ENCODE peak calls at places on chromosomes 3 and 15, in nine cellular contexts. S is adrenal gland, Q is GM12892, Y is DMS 273 treated with DMSO at 0.1 percent for 48 hours, H is ELR, V is AG20443, D is AG09309, I is activated T-cell treated with anti-CD3 and anti-CD28 coated beads for 1 hour, G is foreskin fibroblast. F is an unnamed sample.

GRCh38 chr3:116929534-116930222 is 220.1 kb downstream of the TUSC7 start:
- DNase-seq in S (peak), Q (no peak), Y (no peak), H (peak), V (no peak), D (no peak), I (no peak), G (no peak), F (no peak)

GRCh38 chr3:197368330-197368729 is 69.9 kb upstream of the DLG1 start:
- DNase-seq in S (no peak), Q (no peak), Y (no peak), H (no peak), V (no peak), D (no peak), I (no peak), G (no peak), F (no peak)

GRCh38 chr15:100849021-100849831 is 30.4 kb upstream of the ALDH1A3 start:
- DNase-seq in S (no peak), Q (peak), Y (no peak), H (peak), V (peak), D (no peak), I (peak), G (peak), F (peak)

GRCh38 chr3:18422972-18423371 is 2.2 kb downstream of the SATB1 start:
- DNase-seq in S (no peak), Q (no peak), Y (no peak), H (no peak), V (no peak), D (no peak), I (no peak), G (no peak), F (no peak)

GRCh38 chr3:46455231-46456115 is 9.2 kb downstream of the LTF start:
- DNase-seq in S (no peak), Q (no peak), Y (no peak), H (no peak), V (no peak), D (no peak), I (no peak), G (no peak), F (no peak)

GRCh38 chr15:77457619-77458265 is 37.1 kb downstream of the HMG20A start:
- DNase-seq in S (no peak), Q (no peak), Y (no peak), H (peak), V (peak), D (no peak), I (no peak), G (peak), F (no peak)

GRCh38 chr3:30112904-30113484 is 493.4 kb upstream of the TGFBR2 start:
- DNase-seq in S (no peak), Q (no peak), Y (peak), H (peak), V (peak), D (no peak), I (no peak), G (peak), F (no peak)

GRCh38 chr15:59148160-59148810 is 43.3 kb downstream of the CCNB2 start:
- DNase-seq in S (no peak), Q (no peak), Y (no peak), H (no peak), V (peak), D (peak), I (no peak), G (no peak), F (no peak)

GRCh38 chr3:10329495-10330015 is 8.6 kb upstream of the SEC13 start:
- DNase-seq in S (no peak), Q (no peak), Y (no peak), H (no peak), V (no peak), D (no peak), I (no peak), G (no peak), F (no peak)

GRCh38 chr15:84833447-84833846 is 16.3 kb downstream of the ALPK3 start:
- DNase-seq in S (peak), Q (no peak), Y (no peak), H (peak), V (no peak), D (no peak), I (no peak), G (peak), F (no peak)

GRCh38 chr3:166351461-166351860 is 514.2 kb upstream of the BCHE start:
- DNase-seq in S (no peak), Q (no peak), Y (no peak), H (peak), V (no peak), D (no peak), I (no peak), G (no peak), F (no peak)

GRCh38 chr15:50881121-50882048 is 27.1 kb upstream of the AP4E1 start:
- DNase-seq in S (peak), Q (no peak), Y (no peak), H (peak), V (no peak), D (no peak), I (no peak), G (no peak), F (no peak)

GRCh38 chr3:42667523-42668402 is 14.3 kb downstream of the ZBTB47 start:
- DNase-seq in S (no peak), Q (no peak), Y (peak), H (no peak), V (peak), D (no peak), I (no peak), G (no peak), F (no peak)

F was measured in left cardiac atrium.